ENCODE peak calls at places on chromosomes 7 and 10, in seven cellular contexts. One of them, this sample, is unnamed.

GRCh38 chr10:11776080-11776479 is 33.9 kb downstream of the ECHDC3 start:
- DNase-seq in tibial artery: no peak
- DNase-seq in adrenal gland: no peak
- DNase-seq in testis: no peak
- DNase-seq in esophagus muscularis mucosa: no peak
- DNase-seq in lower leg skin: no peak
- DNase-seq in HFFc6: peak
- DNase-seq in this sample: no peak

GRCh38 chr10:6204341-6205191 is 1.8 kb downstream of the PFKFB3 start:
- DNase-seq in HFFc6: peak
- DNase-seq in esophagus muscularis mucosa: no peak
- DNase-seq in adrenal gland: peak
- DNase-seq in testis: peak
- DNase-seq in tibial artery: peak
- DNase-seq in lower leg skin: no peak
- DNase-seq in this sample: peak

GRCh38 chr7:50564630-50565558 is at the start of gene DDC:
- DNase-seq in HFFc6: no peak
- DNase-seq in lower leg skin: no peak
- DNase-seq in esophagus muscularis mucosa: no peak
- DNase-seq in tibial artery: no peak
- DNase-seq in testis: no peak
- DNase-seq in adrenal gland: no peak
- DNase-seq in this sample: no peak

GRCh38 chr10:127911218-127911866 is 4.4 kb downstream of the PTPRE start:
- DNase-seq in adrenal gland: no peak
- DNase-seq in lower leg skin: peak
- DNase-seq in testis: no peak
- DNase-seq in HFFc6: no peak
- DNase-seq in tibial artery: no peak
- DNase-seq in esophagus muscularis mucosa: peak
- DNase-seq in this sample: no peak

GRCh38 chr7:155363852-155364600 is 66.3 kb downstream of the INSIG1 start:
- DNase-seq in testis: no peak
- DNase-seq in esophagus muscularis mucosa: no peak
- DNase-seq in lower leg skin: no peak
- DNase-seq in adrenal gland: no peak
- DNase-seq in HFFc6: no peak
- DNase-seq in tibial artery: peak
- DNase-seq in this sample: no peak

GRCh38 chr7:42046483-42046882 is 190.5 kb downstream of the GLI3 start:
- DNase-seq in esophagus muscularis mucosa: no peak
- DNase-seq in lower leg skin: no peak
- DNase-seq in testis: no peak
- DNase-seq in tibial artery: no peak
- DNase-seq in adrenal gland: no peak
- DNase-seq in HFFc6: no peak
- DNase-seq in this sample: no peak

GRCh38 chr7:4765776-4766490 is 9.5 kb upstream of the AP5Z1 start:
- DNase-seq in lower leg skin: no peak
- DNase-seq in testis: no peak
- DNase-seq in tibial artery: no peak
- DNase-seq in esophagus muscularis mucosa: no peak
- DNase-seq in adrenal gland: no peak
- DNase-seq in HFFc6: no peak
- DNase-seq in this sample: no peak

GRCh38 chr7:94303736-94304135 is 91.0 kb upstream of the COL1A2 start:
- DNase-seq in lower leg skin: no peak
- DNase-seq in esophagus muscularis mucosa: no peak
- DNase-seq in tibial artery: peak
- DNase-seq in adrenal gland: no peak
- DNase-seq in HFFc6: peak
- DNase-seq in testis: peak
- DNase-seq in this sample: peak

GRCh38 chr7:17016402-17017010 is 134.7 kb upstream of the AGR3 start:
- DNase-seq in HFFc6: no peak
- DNase-seq in tibial artery: no peak
- DNase-seq in testis: no peak
- DNase-seq in adrenal gland: no peak
- DNase-seq in esophagus muscularis mucosa: no peak
- DNase-seq in lower leg skin: no peak
- DNase-seq in this sample: no peak

GRCh38 chr7:132290021-132290420 is 286.2 kb downstream of the PLXNA4 start:
- DNase-seq in esophagus muscularis mucosa: no peak
- DNase-seq in adrenal gland: no peak
- DNase-seq in lower leg skin: no peak
- DNase-seq in tibial artery: no peak
- DNase-seq in testis: no peak
- DNase-seq in HFFc6: no peak
- DNase-seq in this sample: no peak

GRCh38 chr10:34739915-34740314 is 75.2 kb downstream of the PARD3 start:
- DNase-seq in lower leg skin: no peak
- DNase-seq in testis: peak
- DNase-seq in tibial artery: no peak
- DNase-seq in esophagus muscularis mucosa: peak
- DNase-seq in HFFc6: peak
- DNase-seq in adrenal gland: peak
- DNase-seq in this sample: peak

GRCh38 chr7:77537595-77538185 is 595 bp downstream of the PTPN12 start:
- DNase-seq in adrenal gland: peak
- DNase-seq in esophagus muscularis mucosa: no peak
- DNase-seq in lower leg skin: peak
- DNase-seq in tibial artery: no peak
- DNase-seq in HFFc6: no peak
- DNase-seq in testis: peak
- DNase-seq in this sample: peak

GRCh38 chr10:16816830-16817124 is 447 bp downstream of the RSU1 start:
- DNase-seq in tibial artery: no peak
- DNase-seq in adrenal gland: peak
- DNase-seq in esophagus muscularis mucosa: no peak
- DNase-seq in testis: peak
- DNase-seq in HFFc6: peak
- DNase-seq in lower leg skin: no peak
- DNase-seq in this sample: peak

GRCh38 chr7:2371329-2371728 is 16.7 kb downstream of the EIF3B start:
- DNase-seq in HFFc6: no peak
- DNase-seq in tibial artery: no peak
- DNase-seq in adrenal gland: no peak
- DNase-seq in esophagus muscularis mucosa: no peak
- DNase-seq in testis: no peak
- DNase-seq in lower leg skin: no peak
- DNase-seq in this sample: no peak

DNA sequence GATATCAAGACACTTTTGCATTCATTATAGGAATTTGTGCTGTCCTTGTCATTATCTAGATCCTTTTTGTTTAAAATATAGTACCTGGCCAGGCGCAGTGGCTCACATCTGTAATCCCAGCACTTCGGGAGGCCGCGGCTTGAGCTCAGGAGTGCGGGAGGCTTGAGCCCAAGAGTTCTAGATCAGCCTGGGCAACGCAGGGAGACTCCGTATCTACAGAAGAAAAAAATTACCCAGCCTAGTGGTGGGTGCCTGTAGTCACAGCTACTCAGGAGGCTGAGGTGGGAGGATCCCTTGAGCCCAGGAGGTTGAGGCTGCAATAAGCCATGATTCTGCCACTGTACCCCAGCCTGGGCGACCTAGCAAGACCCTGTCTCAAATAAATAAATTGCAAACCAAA is 621 bp upstream of the MORN4 start:
- DNase-seq in HFFc6: no peak
- DNase-seq in lower leg skin: no peak
- DNase-seq in adrenal gland: peak
- DNase-seq in esophagus muscularis mucosa: no peak
- DNase-seq in tibial artery: no peak
- DNase-seq in testis: peak
- DNase-seq in this sample: peak
- TF ChIP-seq CTCF in HFFc6: peak
- TF ChIP-seq CTCF in lower leg skin: no peak
- TF ChIP-seq CTCF in adrenal gland: no peak
- TF ChIP-seq CTCF in esophagus muscularis mucosa: no peak
- TF ChIP-seq CTCF in tibial artery: peak
- TF ChIP-seq CTCF in testis: peak
- TF ChIP-seq CTCF in this sample: peak

GRCh38 chr7:26588511-26588910 is 275.9 kb downstream of the SKAP2 start:
- DNase-seq in tibial artery: no peak
- DNase-seq in HFFc6: no peak
- DNase-seq in adrenal gland: no peak
- DNase-seq in lower leg skin: no peak
- DNase-seq in testis: no peak
- DNase-seq in esophagus muscularis mucosa: peak
- DNase-seq in this sample: no peak

GRCh38 chr7:26583094-26583493 is 281.3 kb downstream of the SKAP2 start:
- DNase-seq in adrenal gland: no peak
- DNase-seq in testis: no peak
- DNase-seq in tibial artery: no peak
- DNase-seq in esophagus muscularis mucosa: no peak
- DNase-seq in HFFc6: no peak
- DNase-seq in lower leg skin: no peak
- DNase-seq in this sample: no peak

GRCh38 chr7:26580666-26581065 is 283.7 kb downstream of the SKAP2 start:
- DNase-seq in lower leg skin: no peak
- DNase-seq in tibial artery: no peak
- DNase-seq in adrenal gland: no peak
- DNase-seq in testis: no peak
- DNase-seq in esophagus muscularis mucosa: no peak
- DNase-seq in HFFc6: no peak
- DNase-seq in this sample: no peak

GRCh38 chr7:26590709-26591108 is 273.7 kb downstream of the SKAP2 start:
- DNase-seq in HFFc6: no peak
- DNase-seq in testis: no peak
- DNase-seq in lower leg skin: no peak
- DNase-seq in tibial artery: no peak
- DNase-seq in adrenal gland: no peak
- DNase-seq in esophagus muscularis mucosa: peak
- DNase-seq in this sample: no peak

DNA sequence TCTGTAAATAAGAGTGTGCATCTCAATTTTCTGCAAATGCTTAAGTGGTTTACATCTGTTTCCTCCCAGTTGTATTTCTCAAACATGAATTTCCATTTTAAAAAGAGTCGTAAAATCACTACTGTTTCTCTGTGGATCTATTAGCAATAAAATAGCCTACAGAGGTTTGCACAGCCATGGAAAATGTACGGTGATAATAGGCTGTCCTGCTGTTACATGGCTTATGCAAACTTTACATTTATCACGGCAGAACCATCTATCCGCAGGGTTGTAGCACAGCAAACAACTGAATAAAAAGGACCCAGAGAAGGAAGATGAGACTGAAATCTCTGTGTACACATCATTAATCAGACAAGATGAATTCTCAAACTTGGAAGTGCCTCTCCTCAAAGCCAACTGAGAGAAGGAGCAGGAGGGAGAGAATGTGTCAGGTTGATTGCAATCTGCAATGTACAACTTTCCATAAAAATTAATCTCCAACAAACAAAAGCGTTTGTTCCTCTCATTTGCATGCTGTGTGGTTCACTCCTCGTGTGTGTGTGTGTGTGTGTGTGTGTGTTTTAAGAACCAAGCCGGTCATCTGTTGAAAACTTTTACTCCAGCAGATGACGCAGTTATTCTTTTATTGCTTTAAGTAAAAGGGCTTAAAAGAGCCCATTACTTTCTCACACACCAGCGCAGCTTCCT is 279.3 kb downstream of the SKAP2 start:
- DNase-seq in adrenal gland: no peak
- DNase-seq in testis: no peak
- DNase-seq in tibial artery: no peak
- DNase-seq in lower leg skin: no peak
- DNase-seq in HFFc6: no peak
- DNase-seq in esophagus muscularis mucosa: no peak
- DNase-seq in this sample: no peak
- TF ChIP-seq CTCF in adrenal gland: no peak
- TF ChIP-seq CTCF in testis: no peak
- TF ChIP-seq CTCF in tibial artery: no peak
- TF ChIP-seq CTCF in lower leg skin: no peak
- TF ChIP-seq CTCF in HFFc6: no peak
- TF ChIP-seq CTCF in esophagus muscularis mucosa: no peak
- TF ChIP-seq CTCF in this sample: no peak

GRCh38 chr10:95290801-95291633 is at the start of gene PDLIM1:
- DNase-seq in tibial artery: peak
- DNase-seq in lower leg skin: peak
- DNase-seq in adrenal gland: peak
- DNase-seq in HFFc6: peak
- DNase-seq in testis: peak
- DNase-seq in esophagus muscularis mucosa: no peak
- DNase-seq in this sample: peak
- TF ChIP-seq CTCF in tibial artery: peak
- TF ChIP-seq CTCF in lower leg skin: no peak
- TF ChIP-seq CTCF in adrenal gland: no peak
- TF ChIP-seq CTCF in HFFc6: peak
- TF ChIP-seq CTCF in testis: no peak
- TF ChIP-seq CTCF in esophagus muscularis mucosa: no peak
- TF ChIP-seq CTCF in this sample: no peak

GRCh38 chr7:139854803-139855497 is 25.9 kb downstream of the TBXAS1 start:
- DNase-seq in tibial artery: no peak
- DNase-seq in HFFc6: no peak
- DNase-seq in adrenal gland: no peak
- DNase-seq in esophagus muscularis mucosa: peak
- DNase-seq in lower leg skin: no peak
- DNase-seq in testis: no peak
- DNase-seq in this sample: no peak

GRCh38 chr7:139850906-139851305 is 21.8 kb downstream of the TBXAS1 start:
- DNase-seq in esophagus muscularis mucosa: peak
- DNase-seq in lower leg skin: peak
- DNase-seq in adrenal gland: no peak
- DNase-seq in HFFc6: no peak
- DNase-seq in testis: no peak
- DNase-seq in tibial artery: no peak
- DNase-seq in this sample: no peak

GRCh38 chr7:139853576-139854511 is 24.8 kb downstream of the TBXAS1 start:
- DNase-seq in testis: no peak
- DNase-seq in esophagus muscularis mucosa: peak
- DNase-seq in tibial artery: peak
- DNase-seq in HFFc6: peak
- DNase-seq in adrenal gland: peak
- DNase-seq in lower leg skin: peak
- DNase-seq in this sample: peak

GRCh38 chr7:139852482-139852845 is 23.4 kb downstream of the TBXAS1 start:
- DNase-seq in HFFc6: no peak
- DNase-seq in lower leg skin: no peak
- DNase-seq in esophagus muscularis mucosa: no peak
- DNase-seq in testis: no peak
- DNase-seq in adrenal gland: no peak
- DNase-seq in tibial artery: no peak
- DNase-seq in this sample: no peak

DNA sequence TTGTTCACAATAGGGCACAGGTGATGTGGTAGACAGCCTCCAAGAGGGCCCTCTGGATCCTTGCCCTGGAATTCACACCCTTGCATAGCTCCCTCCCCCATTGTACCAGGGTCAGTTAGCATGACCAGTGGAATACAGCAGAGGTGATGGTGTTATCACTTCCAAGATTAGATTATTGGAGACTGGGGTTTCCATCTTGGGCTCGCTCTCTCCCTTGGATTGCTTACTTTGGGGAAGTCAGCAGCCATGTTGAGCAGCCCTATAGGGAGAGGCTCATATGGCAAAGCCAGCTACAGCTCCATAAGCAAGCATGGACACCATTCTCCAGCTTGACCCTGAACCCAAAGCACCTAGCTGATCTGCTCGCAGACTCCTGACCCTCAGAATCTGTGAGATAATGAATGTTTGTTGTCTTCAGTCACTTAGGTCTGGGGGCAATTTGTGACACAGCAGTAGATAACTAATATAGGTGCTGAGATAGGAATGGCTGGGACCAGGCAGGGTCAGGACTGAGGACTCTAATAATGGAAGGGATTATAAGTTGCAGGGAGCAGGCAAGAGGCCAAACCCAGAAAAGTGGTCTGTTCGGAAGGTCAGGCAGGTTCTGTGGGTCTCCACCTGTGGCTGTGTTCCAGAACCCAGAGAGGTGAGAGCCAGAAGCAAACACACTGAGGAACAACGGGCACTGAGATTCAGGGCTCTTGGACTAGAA is 22.9 kb downstream of the TBXAS1 start:
- DNase-seq in adrenal gland: no peak
- DNase-seq in tibial artery: no peak
- DNase-seq in HFFc6: no peak
- DNase-seq in lower leg skin: peak
- DNase-seq in testis: no peak
- DNase-seq in esophagus muscularis mucosa: no peak
- DNase-seq in this sample: no peak
- TF ChIP-seq CTCF in adrenal gland: no peak
- TF ChIP-seq CTCF in tibial artery: no peak
- TF ChIP-seq CTCF in HFFc6: no peak
- TF ChIP-seq CTCF in lower leg skin: no peak
- TF ChIP-seq CTCF in testis: no peak
- TF ChIP-seq CTCF in esophagus muscularis mucosa: no peak
- TF ChIP-seq CTCF in this sample: no peak